ENCODE peak calls at places on chromosomes 11 and 22, in four cellular contexts. One of them, this sample, is unnamed.

GRCh38 chr22:40213478-40213877 is 35.8 kb downstream of the TNRC6B start:
- DNase-seq in psoas muscle: no peak
- DNase-seq in endodermal cell: no peak
- DNase-seq in AG09309: no peak
- DNase-seq in this sample: no peak

GRCh38 chr11:78138694-78139421 is 568 bp downstream of the ALG8 start:
- DNase-seq in psoas muscle: no peak
- DNase-seq in endodermal cell: peak; percentile 56
- DNase-seq in AG09309: no peak
- DNase-seq in this sample: no peak

GRCh38 chr11:69292221-69292648 is 1.7 kb upstream of the MYEOV start:
- DNase-seq in psoas muscle: no peak
- DNase-seq in endodermal cell: peak; percentile 89
- DNase-seq in AG09309: no peak
- DNase-seq in this sample: no peak

GRCh38 chr11:95506777-95507176 is 275.8 kb upstream of the SESN3 start:
- DNase-seq in psoas muscle: no peak
- DNase-seq in endodermal cell: no peak
- DNase-seq in AG09309: no peak
- DNase-seq in this sample: peak; percentile 67

GRCh38 chr11:35781342-35782171 is 119.0 kb downstream of the TRIM44 start:
- DNase-seq in psoas muscle: no peak
- DNase-seq in endodermal cell: peak; percentile 48
- DNase-seq in AG09309: no peak
- DNase-seq in this sample: no peak

GRCh38 chr11:36360833-36361232 is 64.7 kb downstream of the PRR5L start:
- DNase-seq in psoas muscle: no peak
- DNase-seq in endodermal cell: no peak
- DNase-seq in AG09309: no peak
- DNase-seq in this sample: no peak

GRCh38 chr11:61731211-61731955 is 21.1 kb upstream of the MYRF start:
- DNase-seq in psoas muscle: no peak
- DNase-seq in endodermal cell: no peak
- DNase-seq in AG09309: no peak
- DNase-seq in this sample: no peak

GRCh38 chr11:129191649-129192048 is 476 bp downstream of the ARHGAP32 start:
- DNase-seq in psoas muscle: no peak
- DNase-seq in endodermal cell: peak; percentile 44
- DNase-seq in AG09309: no peak
- DNase-seq in this sample: no peak

GRCh38 chr11:38089728-38090127 is 1491.7 kb upstream of the RAG2 start:
- DNase-seq in psoas muscle: no peak
- DNase-seq in endodermal cell: no peak
- DNase-seq in AG09309: no peak
- DNase-seq in this sample: no peak

GRCh38 chr11:112881461-112881860 is 79.8 kb upstream of the NCAM1 start:
- DNase-seq in psoas muscle: peak; percentile 71
- DNase-seq in endodermal cell: peak; percentile 95
- DNase-seq in AG09309: no peak
- DNase-seq in this sample: no peak

GRCh38 chr11:10938650-10939387 is 81.0 kb upstream of the ZBED5 start:
- DNase-seq in psoas muscle: no peak
- DNase-seq in endodermal cell: no peak
- DNase-seq in AG09309: no peak
- DNase-seq in this sample: no peak

GRCh38 chr22:24938741-24939341 is 7.7 kb downstream of the LHFPL7 start:
- DNase-seq in psoas muscle: no peak
- DNase-seq in endodermal cell: peak; percentile 77
- DNase-seq in AG09309: no peak
- DNase-seq in this sample: no peak

GRCh38 chr11:128453444-128454336 is 133.7 kb downstream of the ETS1 start:
- DNase-seq in psoas muscle: peak; percentile 73
- DNase-seq in endodermal cell: no peak
- DNase-seq in AG09309: peak; percentile 95
- DNase-seq in this sample: peak; percentile 96

GRCh38 chr22:17785185-17786184 is 11.2 kb upstream of the BID start:
- DNase-seq in psoas muscle: peak; percentile 79
- DNase-seq in endodermal cell: peak; percentile 94
- DNase-seq in AG09309: no peak
- DNase-seq in this sample: no peak

GRCh38 chr11:26399336-26399735 is 67.4 kb downstream of the ANO3 start:
- DNase-seq in psoas muscle: no peak
- DNase-seq in endodermal cell: no peak
- DNase-seq in AG09309: no peak
- DNase-seq in this sample: no peak

GRCh38 chr11:92393218-92393617 is 168.6 kb downstream of the FAT3 start:
- DNase-seq in psoas muscle: no peak
- DNase-seq in endodermal cell: no peak
- DNase-seq in AG09309: no peak
- DNase-seq in this sample: no peak

GRCh38 chr11:45673441-45673840 is 8.0 kb upstream of the CHST1 start:
- DNase-seq in psoas muscle: no peak
- DNase-seq in endodermal cell: no peak
- DNase-seq in AG09309: no peak
- DNase-seq in this sample: no peak

GRCh38 chr11:133966924-133967598 is 10.3 kb upstream of the IGSF9B start:
- DNase-seq in psoas muscle: peak; percentile 47
- DNase-seq in endodermal cell: peak; percentile 90
- DNase-seq in AG09309: no peak
- DNase-seq in this sample: no peak

GRCh38 chr11:72556433-72556832 is 117.8 kb downstream of the PDE2A start:
- DNase-seq in psoas muscle: no peak
- DNase-seq in endodermal cell: no peak
- DNase-seq in AG09309: no peak
- DNase-seq in this sample: no peak

GRCh38 chr22:32325416-32325801 is 32.3 kb upstream of the RFPL3 start:
- DNase-seq in psoas muscle: no peak
- DNase-seq in endodermal cell: peak; percentile 59
- DNase-seq in AG09309: no peak
- DNase-seq in this sample: no peak

GRCh38 chr11:19777342-19778102 is 64.9 kb downstream of the NAV2 start:
- DNase-seq in psoas muscle: no peak
- DNase-seq in endodermal cell: peak; percentile 77
- DNase-seq in AG09309: no peak
- DNase-seq in this sample: peak; percentile 53

GRCh38 chr11:65391007-65391406 is 4.6 kb downstream of the FRMD8 start:
- DNase-seq in psoas muscle: no peak
- DNase-seq in endodermal cell: peak; percentile 81
- DNase-seq in AG09309: no peak
- DNase-seq in this sample: no peak

GRCh38 chr22:43862074-43862881 is at the start of gene SULT4A1:
- DNase-seq in psoas muscle: no peak
- DNase-seq in endodermal cell: peak; percentile 75
- DNase-seq in AG09309: no peak
- DNase-seq in this sample: no peak

GRCh38 chr11:46426233-46426991 is 34.8 kb upstream of the CHRM4 start:
- DNase-seq in psoas muscle: no peak
- DNase-seq in endodermal cell: no peak
- DNase-seq in AG09309: no peak
- DNase-seq in this sample: no peak

GRCh38 chr11:131865860-131866259 is 495.4 kb downstream of the NTM start:
- DNase-seq in psoas muscle: no peak
- DNase-seq in endodermal cell: no peak
- DNase-seq in AG09309: no peak
- DNase-seq in this sample: no peak

GRCh38 chr11:11786771-11787170 is 55.0 kb upstream of the USP47 start:
- DNase-seq in psoas muscle: no peak
- DNase-seq in endodermal cell: peak; percentile 63
- DNase-seq in AG09309: no peak
- DNase-seq in this sample: no peak

GRCh38 chr22:47201996-47202818 is 439.8 kb downstream of the TBC1D22A start:
- DNase-seq in psoas muscle: no peak
- DNase-seq in endodermal cell: peak; percentile 17
- DNase-seq in AG09309: no peak
- DNase-seq in this sample: no peak

DNA sequence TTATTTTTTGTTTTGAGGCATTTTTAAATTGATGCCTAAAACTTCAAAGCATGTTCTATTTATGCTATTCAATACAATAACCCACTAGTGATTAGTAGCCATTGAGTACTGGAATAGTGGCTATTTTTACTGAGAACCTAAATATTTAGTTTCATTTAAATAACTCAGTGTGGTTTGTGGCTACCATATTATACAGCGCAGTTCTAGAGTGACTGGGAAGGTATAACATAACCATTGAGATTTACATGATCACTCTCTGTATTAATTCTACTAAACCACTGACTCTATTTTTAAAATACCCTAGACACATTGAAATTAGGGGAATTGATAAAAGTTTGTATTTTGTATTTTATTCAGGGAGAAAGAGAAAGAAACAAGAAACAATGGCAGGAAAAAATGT is 441.2 kb downstream of the CNTN5 start:
- DNase-seq in psoas muscle: no peak
- DNase-seq in endodermal cell: no peak
- DNase-seq in AG09309: no peak
- DNase-seq in this sample: no peak
- H3K4me3 ChIP-seq in psoas muscle: no peak overlapping the region
- H3K4me3 ChIP-seq in endodermal cell: no peak overlapping the region
- H3K4me3 ChIP-seq in AG09309: no peak overlapping the region
- H3K4me3 ChIP-seq in this sample: no peak overlapping the region

GRCh38 chr22:20117656-20118571 is 888 bp upstream of the TRMT2A start:
- DNase-seq in psoas muscle: peak; percentile 47
- DNase-seq in endodermal cell: no peak
- DNase-seq in AG09309: no peak
- DNase-seq in this sample: no peak

GRCh38 chr22:20116951-20117645 is at the start of gene TRMT2A:
- DNase-seq in psoas muscle: peak; percentile 99
- DNase-seq in endodermal cell: peak; percentile 99
- DNase-seq in AG09309: peak; percentile 87
- DNase-seq in this sample: peak; percentile 93

GRCh38 chr22:20114506-20115475 is 1.1 kb upstream of the RANBP1 start:
- DNase-seq in psoas muscle: peak; percentile 13
- DNase-seq in endodermal cell: no peak
- DNase-seq in AG09309: no peak
- DNase-seq in this sample: no peak

GRCh38 chr22:20116376-20116950 is 559 bp downstream of the RANBP1 start:
- DNase-seq in psoas muscle: no peak
- DNase-seq in endodermal cell: no peak
- DNase-seq in AG09309: no peak
- DNase-seq in this sample: no peak

DNA sequence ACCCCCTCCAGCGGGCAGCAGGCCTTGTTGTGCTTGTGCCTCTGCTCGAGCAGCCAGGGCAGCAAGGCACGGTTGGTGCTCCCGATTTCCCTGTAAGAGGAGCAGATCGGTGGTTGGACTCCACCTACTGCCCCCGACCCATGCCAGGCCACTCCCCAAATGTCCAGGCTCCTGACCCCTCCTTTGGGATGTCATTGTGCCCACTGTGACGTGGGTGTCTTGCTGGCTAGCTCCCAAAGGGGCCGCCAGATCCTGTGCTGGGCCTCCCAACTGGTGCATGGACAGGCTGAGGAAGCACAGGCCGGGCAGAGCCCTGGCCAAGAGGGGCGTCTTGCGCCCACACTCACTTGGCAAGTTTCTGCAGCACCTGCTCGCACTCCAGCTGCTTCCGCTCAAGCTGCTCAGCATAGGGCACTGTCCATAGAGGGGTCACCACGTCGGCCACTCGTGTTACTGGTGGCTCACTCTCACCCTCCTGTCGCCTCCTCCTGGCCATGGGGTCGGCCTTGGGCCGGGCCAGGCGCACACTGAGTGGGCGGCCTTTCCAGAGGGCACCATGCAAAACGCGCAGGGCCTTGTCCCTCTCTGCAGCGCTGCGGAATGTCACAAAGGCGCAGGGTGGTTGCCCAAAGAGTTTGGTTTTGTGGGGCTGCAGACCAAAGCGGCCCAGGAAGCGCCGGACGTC is at the start of gene RANBP1:
- DNase-seq in psoas muscle: peak; percentile 25
- DNase-seq in endodermal cell: no peak
- DNase-seq in AG09309: no peak
- DNase-seq in this sample: no peak
- H3K4me3 ChIP-seq in psoas muscle: peak within 1 kb of the TSS; percentile 92
- H3K4me3 ChIP-seq in endodermal cell: peak within 1 kb of the TSS; percentile 88
- H3K4me3 ChIP-seq in AG09309: peak within 1 kb of the TSS; percentile 84
- H3K4me3 ChIP-seq in this sample: peak within 1 kb of the TSS; percentile 96

DNA sequence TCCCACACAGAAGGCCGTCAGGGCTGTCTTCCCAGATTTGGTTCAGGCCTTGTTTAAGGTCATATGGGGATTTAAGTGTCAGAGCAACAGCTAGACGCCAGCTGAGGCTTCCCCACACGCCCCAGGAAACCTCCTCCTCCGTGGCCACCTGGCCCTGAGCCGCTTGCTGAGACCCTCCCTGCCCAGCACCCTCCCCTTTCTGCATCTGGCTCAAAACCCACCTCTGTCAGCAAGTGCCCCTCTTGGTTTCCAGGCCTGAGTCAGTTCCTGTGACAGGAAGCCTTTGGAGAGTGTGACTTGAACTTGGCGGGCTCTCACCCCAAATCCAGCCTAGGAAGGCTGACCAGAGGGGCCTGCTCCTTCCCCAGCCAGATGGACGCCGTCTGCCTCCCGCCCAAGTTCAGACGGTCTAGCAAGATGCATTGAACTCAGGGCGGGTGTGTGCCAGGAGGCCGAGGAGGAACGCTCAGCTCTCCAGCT is 563 bp downstream of the FXYD2 start:
- DNase-seq in psoas muscle: peak; percentile 77
- DNase-seq in endodermal cell: peak; percentile 69
- DNase-seq in AG09309: no peak
- DNase-seq in this sample: no peak
- H3K4me3 ChIP-seq in psoas muscle: no peak overlapping the region
- H3K4me3 ChIP-seq in endodermal cell: no peak overlapping the region
- H3K4me3 ChIP-seq in AG09309: no peak overlapping the region
- H3K4me3 ChIP-seq in this sample: no peak overlapping the region

GRCh38 chr22:35754761-35755160 is 37.1 kb downstream of the APOL5 start:
- DNase-seq in psoas muscle: no peak
- DNase-seq in endodermal cell: no peak
- DNase-seq in AG09309: no peak
- DNase-seq in this sample: no peak

GRCh38 chr22:35758394-35758793 is 40.7 kb downstream of the APOL5 start:
- DNase-seq in psoas muscle: no peak
- DNase-seq in endodermal cell: no peak
- DNase-seq in AG09309: no peak
- DNase-seq in this sample: no peak

GRCh38 chr22:35752833-35753189 is 35.1 kb downstream of the APOL5 start:
- DNase-seq in psoas muscle: no peak
- DNase-seq in endodermal cell: no peak
- DNase-seq in AG09309: no peak
- DNase-seq in this sample: no peak

GRCh38 chr22:35761037-35761436 is 43.4 kb downstream of the APOL5 start:
- DNase-seq in psoas muscle: no peak
- DNase-seq in endodermal cell: no peak
- DNase-seq in AG09309: no peak
- DNase-seq in this sample: no peak

DNA sequence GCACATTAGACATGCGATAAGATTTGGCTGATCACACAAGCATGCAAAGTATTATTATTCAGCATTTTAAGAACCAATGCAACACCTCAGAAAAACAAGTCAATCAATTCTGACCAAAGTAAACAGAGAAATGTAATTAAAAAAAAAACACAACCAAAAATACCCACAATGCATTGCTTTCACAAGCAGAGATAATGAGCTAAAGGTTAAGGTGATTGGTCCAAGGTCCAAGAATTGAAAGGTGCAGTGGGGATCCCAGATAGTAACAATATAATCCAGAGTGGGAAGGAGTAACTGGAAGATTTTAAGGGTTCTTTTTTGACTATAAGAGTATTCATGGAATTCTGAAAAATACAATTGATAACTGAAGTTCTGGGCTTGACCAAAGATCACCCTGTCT is 39.0 kb downstream of the APOL5 start:
- DNase-seq in psoas muscle: no peak
- DNase-seq in endodermal cell: no peak
- DNase-seq in AG09309: no peak
- DNase-seq in this sample: no peak
- H3K4me3 ChIP-seq in psoas muscle: no peak overlapping the region
- H3K4me3 ChIP-seq in endodermal cell: no peak overlapping the region
- H3K4me3 ChIP-seq in AG09309: no peak overlapping the region
- H3K4me3 ChIP-seq in this sample: no peak overlapping the region

GRCh38 chr11:47552581-47553416 is at the start of gene CELF1:
- DNase-seq in psoas muscle: peak; percentile 93
- DNase-seq in endodermal cell: peak; percentile 97
- DNase-seq in AG09309: no peak
- DNase-seq in this sample: peak; percentile 48
- H3K4me3 ChIP-seq in psoas muscle: peak within 1 kb of the TSS; percentile 81
- H3K4me3 ChIP-seq in endodermal cell: peak within 1 kb of the TSS; percentile 88
- H3K4me3 ChIP-seq in AG09309: peak within 1 kb of the TSS; percentile 90
- H3K4me3 ChIP-seq in this sample: peak within 1 kb of the TSS; percentile 99

This sample was measured in skeletal muscle cell.